ENCODE peak calls at places on chromosome 14, in five cellular contexts. One of them, this sample, is unnamed.
A peak's percentile ranks its signal among the peaks of the same experiment; 100 is the strongest.

GRCh38 chr14:68523994-68524725 is 268.7 kb downstream of the ZFP36L1 start:
- DNase-seq in cardiac muscle cell: no peak
- DNase-seq in left ventricle myocardium inferior: no peak
- DNase-seq in effector memory CD4-positive, alpha-beta T cell: no peak
- DNase-seq in uterus: peak; percentile 79
- DNase-seq in this sample: no peak

GRCh38 chr14:58866386-58866785 is 228.6 kb downstream of the DACT1 start:
- DNase-seq in uterus: no peak
- DNase-seq in cardiac muscle cell: peak; percentile 39
- DNase-seq in left ventricle myocardium inferior: no peak
- DNase-seq in effector memory CD4-positive, alpha-beta T cell: no peak
- DNase-seq in this sample: no peak

GRCh38 chr14:74251546-74252030 is 12.3 kb downstream of the VSX2 start:
- DNase-seq in effector memory CD4-positive, alpha-beta T cell: peak; percentile 54
- DNase-seq in left ventricle myocardium inferior: peak; percentile 59
- DNase-seq in uterus: peak; percentile 55
- DNase-seq in cardiac muscle cell: peak; percentile 84
- DNase-seq in this sample: peak; percentile 76

GRCh38 chr14:33676135-33676566 is 274.7 kb downstream of the EGLN3 start:
- DNase-seq in effector memory CD4-positive, alpha-beta T cell: no peak
- DNase-seq in uterus: no peak
- DNase-seq in cardiac muscle cell: peak; percentile 74
- DNase-seq in left ventricle myocardium inferior: peak; percentile 20
- DNase-seq in this sample: peak; percentile 86

GRCh38 chr14:75022655-75023054 is 19.9 kb downstream of the EIF2B2 start:
- DNase-seq in uterus: no peak
- DNase-seq in left ventricle myocardium inferior: peak; percentile 67
- DNase-seq in effector memory CD4-positive, alpha-beta T cell: no peak
- DNase-seq in cardiac muscle cell: no peak
- DNase-seq in this sample: no peak

GRCh38 chr14:50025776-50026175 is 90.6 kb downstream of the VCPKMT start:
- DNase-seq in uterus: peak; percentile 31
- DNase-seq in effector memory CD4-positive, alpha-beta T cell: no peak
- DNase-seq in cardiac muscle cell: no peak
- DNase-seq in left ventricle myocardium inferior: no peak
- DNase-seq in this sample: no peak

GRCh38 chr14:88986146-88986841 is 161.8 kb downstream of the TTC8 start:
- DNase-seq in uterus: no peak
- DNase-seq in left ventricle myocardium inferior: peak; percentile 18
- DNase-seq in effector memory CD4-positive, alpha-beta T cell: no peak
- DNase-seq in cardiac muscle cell: peak; percentile 86
- DNase-seq in this sample: peak; percentile 9

GRCh38 chr14:29853272-29853671 is 74.4 kb downstream of the PRKD1 start:
- DNase-seq in cardiac muscle cell: no peak
- DNase-seq in uterus: no peak
- DNase-seq in left ventricle myocardium inferior: no peak
- DNase-seq in effector memory CD4-positive, alpha-beta T cell: no peak
- DNase-seq in this sample: peak; percentile 1

GRCh38 chr14:98956616-98957015 is 315.4 kb downstream of the BCL11B start:
- DNase-seq in cardiac muscle cell: no peak
- DNase-seq in uterus: no peak
- DNase-seq in effector memory CD4-positive, alpha-beta T cell: no peak
- DNase-seq in left ventricle myocardium inferior: no peak
- DNase-seq in this sample: no peak

GRCh38 chr14:51507556-51508511 is 143.9 kb upstream of the FRMD6 start:
- DNase-seq in cardiac muscle cell: peak; percentile 78
- DNase-seq in left ventricle myocardium inferior: peak; percentile 66
- DNase-seq in uterus: peak; percentile 81
- DNase-seq in effector memory CD4-positive, alpha-beta T cell: no peak
- DNase-seq in this sample: peak; percentile 51

GRCh38 chr14:103288076-103288766 is 45.8 kb upstream of the EIF5 start:
- DNase-seq in left ventricle myocardium inferior: no peak
- DNase-seq in effector memory CD4-positive, alpha-beta T cell: no peak
- DNase-seq in cardiac muscle cell: no peak
- DNase-seq in uterus: no peak
- DNase-seq in this sample: no peak

GRCh38 chr14:70186826-70187483 is 1.8 kb downstream of the SLC8A3 start:
- DNase-seq in cardiac muscle cell: peak; percentile 36
- DNase-seq in left ventricle myocardium inferior: no peak
- DNase-seq in effector memory CD4-positive, alpha-beta T cell: no peak
- DNase-seq in uterus: no peak
- DNase-seq in this sample: peak; percentile 76

GRCh38 chr14:37384870-37385596 is 187.3 kb downstream of the MIPOL1 start:
- DNase-seq in uterus: no peak
- DNase-seq in left ventricle myocardium inferior: no peak
- DNase-seq in cardiac muscle cell: no peak
- DNase-seq in effector memory CD4-positive, alpha-beta T cell: no peak
- DNase-seq in this sample: no peak

GRCh38 chr14:34018125-34018524 is 67.3 kb upstream of the EGLN3 start:
- DNase-seq in effector memory CD4-positive, alpha-beta T cell: no peak
- DNase-seq in cardiac muscle cell: no peak
- DNase-seq in left ventricle myocardium inferior: no peak
- DNase-seq in uterus: no peak
- DNase-seq in this sample: no peak

GRCh38 chr14:96739511-96739910 is 57.7 kb upstream of the VRK1 start:
- DNase-seq in uterus: no peak
- DNase-seq in left ventricle myocardium inferior: no peak
- DNase-seq in effector memory CD4-positive, alpha-beta T cell: no peak
- DNase-seq in cardiac muscle cell: no peak
- DNase-seq in this sample: no peak

GRCh38 chr14:75711134-75711795 is 50.2 kb downstream of the TTLL5 start:
- DNase-seq in cardiac muscle cell: peak; percentile 80
- DNase-seq in effector memory CD4-positive, alpha-beta T cell: no peak
- DNase-seq in left ventricle myocardium inferior: no peak
- DNase-seq in uterus: peak; percentile 27
- DNase-seq in this sample: peak; percentile 42

GRCh38 chr14:52538648-52539047 is 13.7 kb downstream of the TXNDC16 start:
- DNase-seq in effector memory CD4-positive, alpha-beta T cell: no peak
- DNase-seq in left ventricle myocardium inferior: no peak
- DNase-seq in cardiac muscle cell: no peak
- DNase-seq in uterus: no peak
- DNase-seq in this sample: no peak

GRCh38 chr14:91396959-91397815 is 20.4 kb downstream of the CCDC88C start:
- DNase-seq in uterus: no peak
- DNase-seq in left ventricle myocardium inferior: no peak
- DNase-seq in effector memory CD4-positive, alpha-beta T cell: peak; percentile 55
- DNase-seq in cardiac muscle cell: no peak
- DNase-seq in this sample: no peak
- H3K27ac ChIP-seq in uterus: no peak overlapping the region
- H3K27ac ChIP-seq in left ventricle myocardium inferior: no peak overlapping the region
- H3K27ac ChIP-seq in effector memory CD4-positive, alpha-beta T cell: peak overlapping the region; percentile 85
- H3K27ac ChIP-seq in cardiac muscle cell: no peak overlapping the region
- H3K27ac ChIP-seq in this sample: no peak overlapping the region

GRCh38 chr14:94677747-94678146 is 65.6 kb downstream of the SERPINA3 start:
- DNase-seq in left ventricle myocardium inferior: no peak
- DNase-seq in cardiac muscle cell: no peak
- DNase-seq in effector memory CD4-positive, alpha-beta T cell: no peak
- DNase-seq in uterus: no peak
- DNase-seq in this sample: peak; percentile 20
- H3K4me1 ChIP-seq in left ventricle myocardium inferior: no peaks in the 10 kb centered on the region
- H3K4me1 ChIP-seq in cardiac muscle cell: no peaks in the 10 kb centered on the region
- H3K4me1 ChIP-seq in effector memory CD4-positive, alpha-beta T cell: no peaks in the 10 kb centered on the region
- H3K4me1 ChIP-seq in uterus: no peaks in the 10 kb centered on the region
- H3K4me1 ChIP-seq in this sample: peaks cover 11% of the 10 kb centered on the region

DNA sequence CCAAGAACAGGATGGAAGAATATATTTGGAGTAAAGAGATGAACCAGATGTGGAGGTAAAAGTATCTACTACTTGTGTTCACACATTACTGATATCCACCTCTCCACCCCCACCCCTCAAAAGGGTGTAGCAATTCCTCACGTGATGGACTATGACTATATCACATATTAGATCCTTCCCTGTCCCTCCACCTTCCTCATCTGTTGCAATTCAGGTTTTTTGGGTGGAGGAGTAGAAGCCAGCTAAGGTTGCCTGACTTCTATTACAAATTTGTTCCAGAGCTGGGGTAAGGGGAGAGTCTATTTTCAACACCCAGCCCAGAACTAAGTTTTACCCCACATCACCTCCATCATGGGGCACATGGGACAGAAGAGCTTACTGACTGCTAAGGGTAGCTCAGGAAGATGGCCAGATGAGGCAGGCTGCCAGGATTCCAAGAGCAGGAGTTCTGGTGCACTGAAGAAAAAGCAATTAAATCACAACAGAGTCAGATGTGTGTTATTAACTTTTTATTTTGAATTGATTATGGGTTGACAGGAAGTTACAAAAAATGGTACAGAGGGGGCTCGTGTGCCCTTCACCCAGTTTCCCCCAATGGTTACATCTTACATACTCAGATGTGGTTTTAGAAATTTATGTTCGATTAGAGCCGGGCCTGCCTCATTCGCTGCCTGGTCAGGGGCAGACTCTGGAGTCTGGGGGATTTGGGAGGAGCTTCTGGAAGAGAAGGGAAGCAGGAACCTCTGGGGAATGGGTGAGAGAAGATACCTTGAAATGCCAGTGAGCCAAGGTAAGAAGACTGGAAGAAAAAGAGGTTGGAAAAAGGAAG is 2.1 kb downstream of the RNASE13 start:
- DNase-seq in effector memory CD4-positive, alpha-beta T cell: no peak
- DNase-seq in uterus: no peak
- DNase-seq in left ventricle myocardium inferior: no peak
- DNase-seq in cardiac muscle cell: no peak
- DNase-seq in this sample: no peak
- H3K27me3 ChIP-seq in effector memory CD4-positive, alpha-beta T cell: no peaks in the 10 kb centered on the region
- H3K27me3 ChIP-seq in uterus: no peaks in the 10 kb centered on the region
- H3K27me3 ChIP-seq in left ventricle myocardium inferior: no peaks in the 10 kb centered on the region
- H3K27me3 ChIP-seq in cardiac muscle cell: no peaks in the 10 kb centered on the region
- H3K27me3 ChIP-seq in this sample: peaks cover 5% of the 10 kb centered on the region

GRCh38 chr14:57671021-57671420 is 177.4 kb upstream of the CCDC198 start:
- DNase-seq in effector memory CD4-positive, alpha-beta T cell: no peak
- DNase-seq in cardiac muscle cell: no peak
- DNase-seq in uterus: no peak
- DNase-seq in left ventricle myocardium inferior: no peak
- DNase-seq in this sample: no peak
- H3K27ac ChIP-seq in effector memory CD4-positive, alpha-beta T cell: no peak overlapping the region
- H3K27ac ChIP-seq in cardiac muscle cell: no peak overlapping the region
- H3K27ac ChIP-seq in uterus: no peak overlapping the region
- H3K27ac ChIP-seq in left ventricle myocardium inferior: no peak overlapping the region
- H3K27ac ChIP-seq in this sample: no peak overlapping the region

GRCh38 chr14:92942976-92943710 is 20.2 kb downstream of the CHGA start:
- DNase-seq in cardiac muscle cell: no peak
- DNase-seq in effector memory CD4-positive, alpha-beta T cell: no peak
- DNase-seq in left ventricle myocardium inferior: no peak
- DNase-seq in uterus: no peak
- DNase-seq in this sample: no peak

GRCh38 chr14:92945959-92946846 is 23.3 kb downstream of the CHGA start:
- DNase-seq in left ventricle myocardium inferior: peak; percentile 56
- DNase-seq in uterus: no peak
- DNase-seq in cardiac muscle cell: peak; percentile 70
- DNase-seq in effector memory CD4-positive, alpha-beta T cell: no peak
- DNase-seq in this sample: peak; percentile 93

GRCh38 chr14:92943855-92944570 is 21.1 kb downstream of the CHGA start:
- DNase-seq in uterus: no peak
- DNase-seq in left ventricle myocardium inferior: no peak
- DNase-seq in effector memory CD4-positive, alpha-beta T cell: no peak
- DNase-seq in cardiac muscle cell: peak; percentile 45
- DNase-seq in this sample: no peak

GRCh38 chr14:92945544-92945943 is 22.6 kb downstream of the CHGA start:
- DNase-seq in effector memory CD4-positive, alpha-beta T cell: no peak
- DNase-seq in left ventricle myocardium inferior: no peak
- DNase-seq in uterus: no peak
- DNase-seq in cardiac muscle cell: no peak
- DNase-seq in this sample: no peak

GRCh38 chr14:92944976-92945375 is 22.0 kb downstream of the CHGA start:
- DNase-seq in cardiac muscle cell: no peak
- DNase-seq in uterus: no peak
- DNase-seq in left ventricle myocardium inferior: no peak
- DNase-seq in effector memory CD4-positive, alpha-beta T cell: no peak
- DNase-seq in this sample: no peak
- H3K4me1 ChIP-seq in cardiac muscle cell: no peaks in the 10 kb centered on the region
- H3K4me1 ChIP-seq in uterus: no peaks in the 10 kb centered on the region
- H3K4me1 ChIP-seq in left ventricle myocardium inferior: peaks cover 37% of the 10 kb centered on the region
- H3K4me1 ChIP-seq in effector memory CD4-positive, alpha-beta T cell: no peaks in the 10 kb centered on the region
- H3K4me1 ChIP-seq in this sample: peaks cover 18% of the 10 kb centered on the region

GRCh38 chr14:101445278-101445677 is 116.0 kb upstream of the DIO3 start:
- DNase-seq in uterus: no peak
- DNase-seq in effector memory CD4-positive, alpha-beta T cell: no peak
- DNase-seq in left ventricle myocardium inferior: no peak
- DNase-seq in cardiac muscle cell: no peak
- DNase-seq in this sample: no peak
- H3K27me3 ChIP-seq in uterus: no peaks in the 10 kb centered on the region
- H3K27me3 ChIP-seq in effector memory CD4-positive, alpha-beta T cell: peaks cover 19% of the 10 kb centered on the region
- H3K27me3 ChIP-seq in left ventricle myocardium inferior: peaks cover 91% of the 10 kb centered on the region
- H3K27me3 ChIP-seq in cardiac muscle cell: peaks cover 4% of the 10 kb centered on the region
- H3K27me3 ChIP-seq in this sample: no peaks in the 10 kb centered on the region